ENCODE peak calls at places on chromosomes 13 and 19, in four cellular contexts. S is adrenal gland, Y is tibial artery, D is endodermal cell. K is an unnamed sample. For H3K9me3, the result is how much of the 10 kb centered on the place peaks cover.

GRCh38 chr13:26742691-26743358 is 17.8 kb downstream of the GPR12 start:
- DNase-seq in Y (no peak), D (peak), S (no peak), K (no peak)

GRCh38 chr19:35206379-35206778 is 22.2 kb downstream of the FAM187B start:
- DNase-seq in Y (no peak), D (no peak), S (no peak), K (no peak)

GRCh38 chr19:58559275-58560006 is 1.0 kb upstream of the UBE2M start:
- DNase-seq in S (peak), D (peak), Y (peak), K (peak)

GRCh38 chr13:110361365-110361911 is 54.4 kb downstream of the COL4A2 start:
- DNase-seq in D (no peak), Y (peak), S (no peak), K (peak)

GRCh38 chr19:46713781-46714522 is 3.0 kb downstream of the PRKD2 start:
- DNase-seq in Y (peak), D (peak), S (peak), K (peak)

GRCh38 chr19:47819841-47820244 is 1.9 kb upstream of the CRX start:
- DNase-seq in S (no peak), Y (no peak), D (peak), K (no peak)

GRCh38 chr19:9847087-9847671 is 12.1 kb downstream of the PIN1 start:
- DNase-seq in S (peak), Y (peak), D (peak), K (peak)

GRCh38 chr13:99390601-99391000 is 83.4 kb upstream of the GPR183 start:
- DNase-seq in D (no peak), S (no peak), Y (no peak), K (no peak)

DNA sequence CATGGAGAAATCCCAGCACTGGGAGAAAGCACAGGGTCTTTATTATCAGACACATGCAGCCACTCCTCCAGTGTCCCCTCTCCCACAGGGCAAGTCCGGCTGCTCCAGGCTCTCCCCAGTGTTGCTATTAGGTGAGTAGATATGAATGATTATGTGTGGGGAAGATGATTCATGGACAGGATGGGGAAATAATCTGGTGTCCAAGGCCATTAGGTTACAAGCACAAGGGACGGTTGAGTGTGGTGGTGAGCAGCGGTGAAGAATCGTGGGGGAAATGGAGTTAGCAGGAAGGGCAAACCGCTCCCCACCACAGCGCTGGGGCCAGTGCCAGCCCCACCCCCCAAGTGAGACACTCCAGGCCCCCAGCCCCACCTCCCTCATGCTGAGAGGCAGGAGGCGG is 19.0 kb downstream of the CD177 start:
- DNase-seq in Y (no peak), S (no peak), D (no peak), K (no peak)
- H3K4me3 ChIP-seq in Y (no peak), S (no peak), D (no peak), K (no peak)

GRCh38 chr19:54804101-54804500 is 691 bp downstream of the KIR2DL4 start:
- DNase-seq in Y (no peak), S (no peak), D (no peak), K (no peak)
- H3K9me3 ChIP-seq in Y (under half), S (under half), D (under half), K (under half)

DNA sequence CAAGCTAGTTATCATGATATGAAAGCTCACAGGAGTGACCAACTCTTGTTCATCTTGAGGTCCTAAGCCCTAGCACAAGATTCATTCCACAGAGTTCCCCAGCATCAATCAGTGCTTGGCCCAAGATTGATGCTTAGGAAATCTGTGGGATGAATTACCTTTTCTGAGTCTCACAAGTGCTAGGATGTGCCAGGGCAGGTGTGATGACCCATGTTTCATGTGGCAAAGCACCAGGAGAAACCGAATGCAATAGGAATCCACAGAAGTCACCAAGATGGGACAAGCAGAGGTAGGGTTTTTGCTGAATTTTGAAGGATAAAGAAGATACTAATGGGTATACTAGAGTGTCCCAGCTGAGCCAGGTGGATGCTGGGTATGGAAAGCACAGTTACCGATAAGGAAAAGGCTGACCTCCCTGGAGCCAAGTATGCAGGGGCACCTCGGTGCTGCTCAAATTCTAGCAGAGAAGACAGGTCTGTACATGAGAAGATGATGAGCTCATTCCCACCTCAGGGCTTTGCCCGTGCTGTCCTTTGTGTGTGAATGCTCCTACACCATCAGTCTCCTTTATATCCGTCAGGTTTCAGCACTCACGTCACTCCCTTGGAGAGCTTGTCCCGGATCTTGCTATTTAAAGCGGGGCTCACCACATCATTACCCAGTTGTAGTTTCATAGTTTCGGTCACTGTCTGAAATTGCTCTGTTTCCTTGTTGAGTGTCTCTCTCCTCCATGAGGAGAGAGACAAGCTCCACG is 168.9 kb upstream of the TSC22D1 start:
- DNase-seq in D (no peak), S (no peak), Y (no peak), K (no peak)
- H3K4me3 ChIP-seq in D (no peak), S (no peak), Y (no peak), K (no peak)

DNA sequence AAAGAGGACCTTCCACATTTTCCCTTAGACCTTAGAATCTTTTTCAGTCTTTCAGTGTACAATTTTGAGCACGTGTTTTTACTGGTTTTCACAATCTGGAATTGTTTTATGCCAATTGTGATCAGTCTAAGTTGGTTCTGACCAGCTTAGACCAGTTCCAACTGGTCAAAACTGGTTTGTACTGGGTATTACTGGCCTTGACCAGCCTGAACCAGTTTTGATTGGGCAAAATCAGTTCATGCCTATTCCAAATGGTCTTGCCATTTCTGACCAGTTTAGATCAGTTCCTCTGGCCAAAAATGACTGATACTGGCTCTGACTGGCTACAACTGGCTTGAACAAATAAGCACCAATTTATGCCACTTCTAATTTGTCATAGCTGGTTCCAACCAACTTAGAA is 36.4 kb downstream of the ZNF585A start:
- DNase-seq in Y (no peak), D (no peak), S (no peak), K (no peak)
- H3K9me3 ChIP-seq in Y (half or more), D (half or more), S (under half), K (half or more)

GRCh38 chr13:79402679-79403078 is 3.4 kb downstream of the RBM26 start:
- DNase-seq in Y (no peak), S (no peak), D (no peak), K (no peak)
- H3K4me3 ChIP-seq in Y (no peak), S (peak), D (peak), K (no peak)

GRCh38 chr19:50209131-50209530 is 5.7 kb downstream of the MYH14 start:
- DNase-seq in Y (no peak), S (no peak), D (no peak), K (no peak)
- H3K9me3 ChIP-seq in Y (under half), S (under half), D (under half), K (under half)

GRCh38 chr13:23966221-23966690 is 69.0 kb upstream of the C1QTNF9B start:
- DNase-seq in D (no peak), Y (no peak), S (no peak), K (no peak)
- H3K4me3 ChIP-seq in D (no peak), Y (no peak), S (peak), K (peak)